ENCODE peak calls at places on chromosomes 4 and X, in four cellular contexts. O, Q, F and J are unnamed samples. For H3K4me1, the result is how much of the 10 kb centered on the place peaks cover.

GRCh38 chr4:88958080-88958479 is 98.9 kb downstream of the FAM13A start:
- DNase-seq in O (no peak), F (no peak), Q (no peak), J (no peak)

GRCh38 chr4:82975792-82976191 is 34.8 kb downstream of the LIN54 start:
- DNase-seq in F (no peak), O (no peak), Q (no peak), J (no peak)

GRCh38 chr4:167232805-167233522 is 1.3 kb downstream of the SPOCK3 start:
- DNase-seq in O (no peak), F (no peak), Q (no peak), J (no peak)

GRCh38 chr4:97507587-97508245 is 635.6 kb downstream of the STPG2 start:
- DNase-seq in F (no peak), Q (no peak), O (no peak), J (no peak)

GRCh38 chr4:150211016-150211415 is 132.8 kb downstream of the DCLK2 start:
- DNase-seq in O (no peak), F (no peak), Q (no peak), J (no peak)

GRCh38 chr4:89788243-89789072 is 48.5 kb downstream of the SNCA start:
- DNase-seq in F (no peak), Q (no peak), O (no peak), J (no peak)

GRCh38 chrX:129577473-129577872 is 37.4 kb downstream of the OCRL start:
- DNase-seq in O (no peak), F (no peak), Q (peak), J (no peak)

GRCh38 chr4:150647008-150647407 is 65.1 kb downstream of the MAB21L2 start:
- DNase-seq in F (no peak), Q (no peak), O (no peak), J (no peak)

GRCh38 chrX:39724544-39724943 is 373.2 kb downstream of the BCOR start:
- DNase-seq in F (no peak), Q (no peak), O (no peak), J (no peak)

GRCh38 chr4:5465956-5466355 is 242.4 kb downstream of the EVC2 start:
- DNase-seq in O (no peak), F (no peak), Q (no peak), J (no peak)

GRCh38 chr4:65498606-65499005 is 171.7 kb downstream of the EPHA5 start:
- DNase-seq in Q (no peak), O (no peak), F (no peak), J (no peak)

GRCh38 chr4:11743961-11744360 is 315.3 kb upstream of the HS3ST1 start:
- DNase-seq in O (no peak), Q (no peak), F (no peak), J (no peak)
- H3K4me1 ChIP-seq in O (under half), Q (under half), F (under half), J (under half)

GRCh38 chr4:153945704-153946103 is 156.8 kb upstream of the SFRP2 start:
- DNase-seq in Q (no peak), O (no peak), F (no peak), J (no peak)

GRCh38 chr4:153954654-153955053 is 165.8 kb upstream of the SFRP2 start:
- DNase-seq in F (no peak), O (no peak), Q (no peak), J (no peak)

GRCh38 chr4:153947998-153948397 is 159.1 kb upstream of the SFRP2 start:
- DNase-seq in F (no peak), O (no peak), Q (no peak), J (no peak)

GRCh38 chr4:153947124-153947523 is 158.2 kb upstream of the SFRP2 start:
- DNase-seq in O (no peak), F (no peak), Q (no peak), J (no peak)

DNA sequence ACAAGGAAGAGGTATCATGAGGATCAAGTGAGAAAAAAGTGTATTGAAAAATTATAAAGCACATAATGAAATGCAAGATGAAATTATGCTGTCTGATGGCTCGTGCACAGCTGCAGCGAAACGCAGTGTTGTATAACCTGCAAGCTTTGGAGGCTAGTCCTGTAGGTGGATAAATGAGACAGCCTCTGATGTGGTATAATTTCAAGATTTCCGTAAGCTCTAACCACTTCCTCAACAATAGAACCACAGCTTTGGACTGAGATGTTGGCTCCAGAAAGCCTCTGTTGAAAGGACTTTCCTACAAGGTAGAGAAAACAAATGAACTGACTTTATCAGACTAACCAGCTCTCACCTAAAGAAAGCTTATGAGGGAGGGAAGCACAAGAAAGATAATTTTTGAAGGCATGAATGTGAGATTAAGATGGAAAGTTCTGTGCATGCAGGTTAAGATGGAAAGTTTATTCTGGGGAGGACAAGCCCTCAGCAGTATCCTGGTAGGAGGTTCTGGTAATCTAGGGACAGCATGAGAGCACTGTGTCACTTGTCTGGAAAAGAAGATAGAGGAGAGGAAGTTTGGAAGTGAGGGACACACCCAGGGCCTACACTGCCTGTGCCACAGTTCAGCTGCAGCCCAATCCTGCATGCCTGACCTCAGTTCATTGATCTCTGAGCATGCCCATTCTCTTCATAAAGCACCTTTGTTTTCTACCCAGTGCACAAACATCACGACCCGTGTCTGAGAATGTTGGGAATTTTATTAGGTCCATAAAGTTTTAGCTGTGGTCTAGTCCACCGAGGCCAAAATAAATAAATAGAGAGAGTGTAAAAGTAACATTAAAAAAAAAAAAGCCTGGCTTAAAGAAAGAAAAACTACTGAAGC is 161.5 kb upstream of the SFRP2 start:
- DNase-seq in Q (no peak), F (no peak), O (peak), J (no peak)
- H3K4me1 ChIP-seq in Q (under half), F (under half), O (under half), J (under half)

GRCh38 chr4:38926917-38927316 is 59.3 kb downstream of the FAM114A1 start:
- DNase-seq in F (no peak), O (no peak), Q (no peak), J (no peak)

GRCh38 chr4:38930199-38930598 is 62.6 kb downstream of the FAM114A1 start:
- DNase-seq in Q (peak), F (no peak), O (no peak), J (no peak)

GRCh38 chr4:38930696-38931095 is 63.1 kb downstream of the FAM114A1 start:
- DNase-seq in Q (no peak), F (no peak), O (no peak), J (no peak)

GRCh38 chr4:38928886-38929285 is 61.3 kb downstream of the FAM114A1 start:
- DNase-seq in Q (no peak), F (no peak), O (no peak), J (no peak)

GRCh38 chr4:38931125-38931524 is 63.5 kb downstream of the FAM114A1 start:
- DNase-seq in Q (no peak), F (no peak), O (no peak), J (no peak)
- H3K4me1 ChIP-seq in Q (under half), F (under half), O (under half), J (under half)

GRCh38 chr4:7902101-7902553 is 37.5 kb downstream of the AFAP1 start:
- DNase-seq in Q (no peak), F (no peak), O (no peak), J (no peak)

GRCh38 chr4:7903686-7904085 is 36.0 kb downstream of the AFAP1 start:
- DNase-seq in O (no peak), Q (no peak), F (no peak), J (no peak)

GRCh38 chr4:7904108-7904516 is 35.5 kb downstream of the AFAP1 start:
- DNase-seq in Q (no peak), F (no peak), O (no peak), J (no peak)

GRCh38 chr4:7901274-7901845 is 38.3 kb downstream of the AFAP1 start:
- DNase-seq in O (no peak), Q (no peak), F (no peak), J (no peak)

DNA sequence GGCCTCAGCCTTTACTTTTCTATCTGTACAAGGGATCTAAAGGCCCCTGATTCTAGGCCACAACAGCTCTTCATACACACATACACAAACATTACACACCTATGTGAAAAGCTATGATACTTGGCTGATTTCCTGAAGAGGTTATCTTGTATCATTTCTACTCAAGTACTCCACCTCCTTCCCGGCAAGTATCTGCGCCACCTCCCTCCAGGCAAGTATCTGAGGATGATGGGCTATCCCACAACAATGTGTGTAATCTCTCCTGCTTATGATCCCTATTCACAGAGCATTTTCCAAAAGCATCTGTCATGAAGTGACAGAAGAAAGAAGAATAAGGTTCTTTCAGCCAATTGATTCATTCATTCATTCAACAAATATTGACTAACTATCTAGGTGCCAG is 36.8 kb downstream of the AFAP1 start:
- DNase-seq in Q (no peak), O (no peak), F (no peak), J (no peak)
- H3K4me1 ChIP-seq in Q (under half), O (under half), F (under half), J (half or more)